ENCODE peak calls at places on chromosomes 1 and 21, in nine cellular contexts. E, Z, S, V, G, X, L, N and O are unnamed samples.

GRCh38 chr21:14114251-14114650 is 96.5 kb downstream of the LIPI start:
- DNase-seq in E (no peak), Z (no peak), S (peak; percentile 18), V (no peak), G (no peak), X (no peak), L (peak; percentile 67), N (peak; percentile 20), O (peak; percentile 75)

GRCh38 chr21:44898011-44898493 is 22.6 kb downstream of the ITGB2 start:
- DNase-seq in E (no peak), Z (no peak), S (no peak), V (no peak), G (no peak), X (no peak), L (no peak), N (no peak), O (no peak)

GRCh38 chr1:30551603-30552002 is 171.8 kb downstream of the MATN1 start:
- DNase-seq in E (no peak), Z (no peak), S (no peak), V (no peak), G (no peak), X (no peak), L (no peak), N (no peak), O (no peak)

GRCh38 chr1:70866522-70867256 is 180.9 kb downstream of the PTGER3 start:
- DNase-seq in E (no peak), Z (no peak), S (no peak), V (no peak), G (no peak), X (no peak), L (peak; percentile 65), N (no peak), O (no peak)

GRCh38 chr21:25607812-25608737 is 794 bp upstream of the MRPL39 start:
- DNase-seq in E (peak; percentile 78), Z (peak; percentile 79), S (peak; percentile 79), V (peak; percentile 81), G (peak; percentile 87), X (peak; percentile 79), L (peak; percentile 90), N (peak; percentile 90), O (peak; percentile 74)

GRCh38 chr1:35563166-35563565 is 5.6 kb downstream of the NCDN start:
- DNase-seq in E (no peak), Z (no peak), S (no peak), V (no peak), G (no peak), X (no peak), L (no peak), N (no peak), O (no peak)

GRCh38 chr1:29310616-29311180 is 74.4 kb downstream of the PTPRU start:
- DNase-seq in E (no peak), Z (no peak), S (no peak), V (no peak), G (no peak), X (no peak), L (no peak), N (no peak), O (no peak)

GRCh38 chr1:62111084-62111483 is 83.6 kb upstream of the L1TD1 start:
- DNase-seq in E (no peak), Z (no peak), S (no peak), V (no peak), G (no peak), X (no peak), L (no peak), N (no peak), O (no peak)

GRCh38 chr1:67713071-67713806 is 28.2 kb downstream of the GADD45A start:
- DNase-seq in E (peak; percentile 81), Z (no peak), S (no peak), V (no peak), G (peak; percentile 84), X (no peak), L (no peak), N (peak; percentile 67), O (no peak)

GRCh38 chr1:70487910-70488665 is 77.0 kb downstream of the CTH start:
- DNase-seq in E (peak; percentile 30), Z (no peak), S (peak; percentile 25), V (no peak), G (peak; percentile 40), X (no peak), L (peak; percentile 87), N (peak; percentile 42), O (peak; percentile 64)

GRCh38 chr1:20234761-20235540 is 48.6 kb upstream of the PLA2G2C start:
- DNase-seq in E (no peak), Z (no peak), S (no peak), V (no peak), G (no peak), X (no peak), L (no peak), N (no peak), O (no peak)

GRCh38 chr1:5908461-5909375 is 83.5 kb downstream of the NPHP4 start:
- DNase-seq in E (no peak), Z (peak; percentile 57), S (no peak), V (no peak), G (no peak), X (peak; percentile 26), L (peak; percentile 30), N (no peak), O (peak; percentile 22)

GRCh38 chr1:8825985-8826481 is 8.6 kb upstream of the RERE start:
- DNase-seq in E (peak; percentile 85), Z (peak; percentile 62), S (no peak), V (no peak), G (peak; percentile 39), X (no peak), L (peak; percentile 68), N (no peak), O (peak; percentile 44)

GRCh38 chr1:110421159-110421777 is 13.8 kb upstream of the LAMTOR5 start:
- DNase-seq in E (peak; percentile 66), Z (peak; percentile 65), S (no peak), V (peak; percentile 33), G (peak; percentile 66), X (peak; percentile 50), L (no peak), N (peak; percentile 38), O (no peak)

GRCh38 chr1:117339866-117340357 is 27.3 kb upstream of the MAN1A2 start:
- DNase-seq in E (peak; percentile 14), Z (no peak), S (peak; percentile 70), V (no peak), G (peak; percentile 80), X (no peak), L (peak; percentile 50), N (peak; percentile 84), O (no peak)

GRCh38 chr21:18899261-18899660 is 495.7 kb upstream of the TMPRSS15 start:
- DNase-seq in E (no peak), Z (no peak), S (no peak), V (no peak), G (no peak), X (no peak), L (no peak), N (no peak), O (no peak)

GRCh38 chr1:165241952-165242351 is 114.6 kb downstream of the LMX1A start:
- DNase-seq in E (no peak), Z (no peak), S (no peak), V (no peak), G (no peak), X (no peak), L (no peak), N (no peak), O (no peak)

DNA sequence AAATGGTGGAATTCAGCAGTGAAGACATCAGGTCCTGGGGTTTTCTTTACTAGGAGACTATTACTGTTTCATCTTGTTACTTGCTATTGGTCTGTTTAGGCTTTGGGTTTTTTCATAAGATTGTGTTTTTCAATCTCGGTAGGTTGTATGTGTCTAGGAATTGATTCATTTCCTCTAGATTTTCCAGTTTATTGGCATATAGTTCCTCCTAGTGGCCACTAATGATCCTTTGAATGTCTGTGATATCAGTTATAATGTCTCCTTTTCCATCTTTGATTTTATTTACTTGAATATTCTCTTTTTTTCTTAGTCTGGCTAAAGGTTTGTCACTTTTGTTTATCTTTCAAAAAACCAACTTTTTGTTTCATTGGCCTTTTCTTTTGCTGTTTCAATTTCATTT is 233.0 kb downstream of the RWDD3 start:
- DNase-seq in E (no peak), Z (no peak), S (no peak), V (no peak), G (peak; percentile 4), X (no peak), L (no peak), N (no peak), O (no peak)
- TF ChIP-seq CTCF in E (no peak), Z (no peak), S (no peak), V (no peak), G (no peak), X (no peak), L (peak; percentile 59), N (peak; percentile 38), O (peak; percentile 51)

GRCh38 chr21:35720065-35720810 is 340.1 kb downstream of the SETD4 start:
- DNase-seq in E (no peak), Z (no peak), S (peak; percentile 30), V (no peak), G (no peak), X (no peak), L (no peak), N (no peak), O (no peak)
- H3K27ac ChIP-seq in E (no peak overlapping the region), Z (peak overlapping the region; percentile 44), S (peak overlapping the region; percentile 82), V (no peak overlapping the region), G (no peak overlapping the region), X (no peak overlapping the region), L (no peak overlapping the region), N (no peak overlapping the region), O (no peak overlapping the region)

DNA sequence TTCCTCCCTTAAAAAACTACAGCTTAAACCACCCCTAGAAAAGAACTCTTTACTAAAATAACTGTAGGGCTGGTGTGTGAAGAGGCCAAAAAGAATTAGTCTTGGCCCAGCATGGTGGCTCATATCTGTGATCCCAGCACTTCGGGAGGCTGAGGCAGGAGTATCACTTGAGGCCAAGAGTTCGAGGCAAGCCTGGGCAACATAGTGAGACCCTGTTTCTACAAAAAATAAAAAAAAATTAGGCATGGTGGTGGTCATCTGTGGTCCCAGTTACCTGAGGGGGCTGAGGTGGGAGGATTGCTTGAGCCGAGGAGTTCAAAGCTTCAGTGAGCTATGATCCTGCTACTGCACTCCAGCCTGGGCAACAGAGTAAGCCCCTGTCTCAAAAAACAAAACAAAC is 44.9 kb downstream of the BCAR3 start:
- DNase-seq in E (no peak), Z (no peak), S (no peak), V (no peak), G (no peak), X (no peak), L (no peak), N (no peak), O (no peak)
- TF ChIP-seq CTCF in E (no peak), Z (no peak), S (no peak), V (no peak), G (no peak), X (no peak), L (no peak), N (no peak), O (no peak)

DNA sequence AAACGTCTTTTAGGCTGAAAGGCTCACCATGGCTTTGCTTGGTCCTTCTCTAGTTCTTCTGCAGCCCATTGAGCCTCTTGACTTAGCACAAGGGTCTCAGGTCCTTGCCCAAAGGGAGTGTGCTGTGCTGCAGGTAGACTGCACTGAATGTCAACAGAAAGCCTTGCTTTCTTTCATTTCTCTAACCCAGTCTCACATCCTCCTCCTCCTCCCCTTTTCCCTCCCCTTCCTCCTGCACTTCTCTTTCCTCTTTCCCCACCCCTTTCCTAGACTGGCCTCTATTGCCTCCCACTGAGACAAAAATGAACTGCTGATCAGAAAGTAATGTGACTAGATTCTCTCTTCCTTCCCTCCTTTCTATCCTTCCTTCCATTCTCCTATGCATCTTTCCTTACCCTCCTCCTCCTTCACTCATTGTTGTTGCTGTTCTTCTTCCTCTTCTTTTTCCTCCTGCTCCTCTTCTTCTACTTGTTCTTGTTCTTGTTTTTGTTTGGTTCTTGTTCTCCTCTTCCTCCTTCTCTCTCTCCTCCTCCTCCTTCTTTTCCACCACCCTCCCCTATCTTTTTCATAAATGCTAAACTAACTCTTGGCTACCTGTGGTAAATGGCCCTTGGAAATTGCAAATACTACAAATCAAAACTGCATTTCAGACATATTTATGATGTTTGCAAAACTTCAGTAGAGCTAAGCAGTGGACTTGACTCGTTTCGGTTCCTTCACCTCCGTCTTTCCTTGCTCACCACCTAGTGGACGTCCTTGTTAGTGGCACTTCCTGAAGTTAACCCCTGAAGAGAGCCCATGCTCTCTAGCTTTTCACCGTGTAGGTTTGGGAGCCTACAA is at the start of gene SELL:
- DNase-seq in E (peak; percentile 62), Z (no peak), S (peak; percentile 67), V (peak; percentile 37), G (peak; percentile 72), X (peak; percentile 47), L (peak; percentile 89), N (peak; percentile 82), O (peak; percentile 70)
- H3K27ac ChIP-seq in E (no peak within 1 kb of the TSS), Z (no peak within 1 kb of the TSS), S (no peak within 1 kb of the TSS), V (no peak within 1 kb of the TSS), G (no peak within 1 kb of the TSS), X (peak within 1 kb of the TSS; percentile 39), L (no peak within 1 kb of the TSS), N (no peak within 1 kb of the TSS), O (no peak within 1 kb of the TSS)